ENCODE peak calls at places on chromosomes 12 and 14, in eight cellular contexts. S, C, K, W, N, J, T and P are unnamed samples.

GRCh38 chr12:112183141-112183581 is 57.8 kb downstream of the TRAFD1 start:
- DNase-seq in S (peak), C (no peak), K (no peak), W (no peak), N (no peak), J (no peak), T (no peak), P (no peak)

GRCh38 chr12:52313926-52314325 is 7.3 kb downstream of the KRT83 start:
- DNase-seq in S (no peak), C (no peak), K (no peak), W (no peak), N (no peak), J (no peak), T (no peak), P (no peak)

GRCh38 chr14:74913986-74914573 is 9.0 kb downstream of the RPS6KL1 start:
- DNase-seq in S (peak), C (peak), K (no peak), W (peak), N (peak), J (peak), T (peak), P (peak)

GRCh38 chr14:55578511-55578910 is 1.5 kb upstream of the KTN1 start:
- DNase-seq in S (no peak), C (no peak), K (no peak), W (no peak), N (no peak), J (no peak), T (no peak), P (peak)

GRCh38 chr12:99649551-99649950 is 2.0 kb downstream of the GARIN6 start:
- DNase-seq in S (no peak), C (no peak), K (no peak), W (no peak), N (no peak), J (no peak), T (no peak), P (no peak)

GRCh38 chr14:96917442-96917963 is 120.3 kb downstream of the VRK1 start:
- DNase-seq in S (no peak), C (no peak), K (no peak), W (no peak), N (no peak), J (no peak), T (no peak), P (no peak)

GRCh38 chr14:86798330-86798729 is 1194.7 kb downstream of the GALC start:
- DNase-seq in S (peak), C (no peak), K (no peak), W (no peak), N (no peak), J (no peak), T (peak), P (no peak)

GRCh38 chr14:58078471-58078870 is 73.5 kb downstream of the ARMH4 start:
- DNase-seq in S (peak), C (no peak), K (no peak), W (no peak), N (no peak), J (no peak), T (no peak), P (no peak)

GRCh38 chr14:104886690-104887622 is 21.9 kb downstream of the CEP170B start:
- DNase-seq in S (no peak), C (peak), K (no peak), W (no peak), N (no peak), J (peak), T (no peak), P (no peak)

GRCh38 chr12:93802698-93803097 is 125.5 kb downstream of the CRADD start:
- DNase-seq in S (peak), C (no peak), K (no peak), W (no peak), N (no peak), J (no peak), T (peak), P (no peak)

GRCh38 chr14:63276492-63277342 is 42.0 kb downstream of the GPHB5 start:
- DNase-seq in S (peak), C (no peak), K (no peak), W (no peak), N (no peak), J (no peak), T (peak), P (peak)

GRCh38 chr12:54033980-54034783 is 1.3 kb downstream of the HOXC5 start:
- DNase-seq in S (no peak), C (no peak), K (no peak), W (no peak), N (no peak), J (no peak), T (peak), P (no peak)

GRCh38 chr12:132908145-132909029 is 21.0 kb upstream of the CHFR start:
- DNase-seq in S (peak), C (peak), K (peak), W (peak), N (peak), J (peak), T (peak), P (no peak)

GRCh38 chr14:20797159-20797558 is 5.5 kb downstream of the RNASE1 start:
- DNase-seq in S (no peak), C (no peak), K (no peak), W (no peak), N (no peak), J (no peak), T (no peak), P (no peak)

GRCh38 chr14:79443602-79444001 is 767.7 kb downstream of the DIO2 start:
- DNase-seq in S (peak), C (no peak), K (no peak), W (no peak), N (no peak), J (no peak), T (no peak), P (no peak)

GRCh38 chr14:77421241-77421640 is 2.1 kb downstream of the NOXRED1 start:
- DNase-seq in S (peak), C (no peak), K (no peak), W (no peak), N (no peak), J (no peak), T (no peak), P (no peak)

GRCh38 chr14:61839452-61839851 is 77.2 kb downstream of the SNAPC1 start:
- DNase-seq in S (peak), C (no peak), K (no peak), W (no peak), N (no peak), J (no peak), T (no peak), P (no peak)

GRCh38 chr14:63896278-63896720 is 43.5 kb downstream of the SYNE2 start:
- DNase-seq in S (peak), C (peak), K (peak), W (no peak), N (peak), J (peak), T (peak), P (peak)